ENCODE peak calls at places on chromosomes 4 and X, in five cellular contexts. G is A549, B is K562, W is HepG2, R is GM12878. N is an unnamed sample.

GRCh38 chr4:6336166-6336565 is 66.5 kb downstream of the WFS1 start:
- DNase-seq in G (no peak), B (no peak), W (no peak), R (no peak), N (no peak)

GRCh38 chr4:172134536-172134935 is 321.3 kb downstream of the GALNTL6 start:
- DNase-seq in G (no peak), B (no peak), W (no peak), R (no peak), N (no peak)

GRCh38 chr4:10107111-10108091 is 9.2 kb downstream of the WDR1 start:
- DNase-seq in G (no peak), B (no peak), W (no peak), R (no peak), N (peak; percentile 28)

GRCh38 chr4:62051332-62051731 is 851.2 kb downstream of the ADGRL3 start:
- DNase-seq in G (no peak), B (no peak), W (no peak), R (no peak), N (no peak)

GRCh38 chr4:101871962-101872676 is 81.6 kb downstream of the BANK1 start:
- DNase-seq in G (no peak), B (no peak), W (no peak), R (no peak), N (no peak)

GRCh38 chr4:85808104-85808503 is 333.2 kb downstream of the ARHGAP24 start:
- DNase-seq in G (no peak), B (no peak), W (no peak), R (no peak), N (no peak)

GRCh38 chrX:85836868-85837267 is 210.5 kb downstream of the CHM start:
- DNase-seq in G (no peak), B (no peak), W (no peak), R (no peak), N (peak; percentile 23)

GRCh38 chrX:102745513-102746133 is 25.1 kb downstream of the GPRASP3 start:
- DNase-seq in G (no peak), B (no peak), W (no peak), R (no peak), N (no peak)

GRCh38 chrX:131677655-131678628 is 134.1 kb downstream of the OR13H1 start:
- DNase-seq in G (peak; percentile 38), B (peak; percentile 69), W (peak; percentile 18), R (no peak), N (peak; percentile 3)

GRCh38 chrX:134181261-134181660 is 55.7 kb upstream of the CCDC160 start:
- DNase-seq in G (no peak), B (no peak), W (no peak), R (no peak), N (no peak)

GRCh38 chr4:575281-576141 is 584 bp downstream of the TMEM271 start:
- DNase-seq in G (no peak), B (no peak), W (no peak), R (no peak), N (peak; percentile 44)

GRCh38 chr4:577499-578450 is 1.7 kb upstream of the TMEM271 start:
- DNase-seq in G (no peak), B (no peak), W (peak; percentile 18), R (no peak), N (no peak)

GRCh38 chr4:574346-575161 is 1.5 kb downstream of the TMEM271 start:
- DNase-seq in G (no peak), B (no peak), W (no peak), R (no peak), N (no peak)

GRCh38 chr4:576991-577498 is 950 bp upstream of the TMEM271 start:
- DNase-seq in G (no peak), B (no peak), W (no peak), R (no peak), N (no peak)

DNA sequence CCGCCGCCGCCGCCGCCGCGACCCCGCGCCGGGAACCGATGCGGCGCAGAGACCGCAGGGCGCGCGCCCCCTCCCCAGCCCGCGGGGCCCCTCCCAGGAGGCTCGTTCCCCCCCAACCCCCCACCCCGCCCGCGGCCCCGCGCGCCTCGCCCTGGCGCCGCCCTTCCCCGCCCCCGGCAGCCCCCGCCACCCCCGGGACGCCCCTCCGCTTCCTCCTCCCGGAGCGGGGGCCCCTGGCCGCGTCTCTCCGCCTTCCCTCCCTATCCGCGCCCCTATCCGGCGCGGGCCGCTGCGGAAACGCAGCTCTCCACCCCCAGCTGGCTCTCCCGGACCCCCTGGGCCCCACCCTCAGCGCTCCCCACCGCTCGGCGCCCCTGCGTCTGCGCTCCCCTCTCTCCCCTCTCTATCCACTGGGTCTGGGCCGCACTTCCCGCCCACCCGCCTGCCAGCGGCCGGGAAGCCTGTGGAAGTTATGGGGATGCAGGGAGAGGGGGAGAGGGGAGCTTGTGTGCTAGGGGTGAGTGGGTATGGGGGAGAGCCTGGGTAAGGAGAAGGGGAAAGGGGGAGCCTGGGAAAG is at the start of gene TMEM271:
- DNase-seq in G (no peak), B (no peak), W (no peak), R (no peak), N (no peak)
- TF ChIP-seq SMC3 in G (no peak), B (no peak), W (no peak), R (no peak), N (no peak)

GRCh38 chr4:130563185-130563890 is 1467.4 kb downstream of the C4orf33 start:
- DNase-seq in G (peak; percentile 70), B (no peak), W (peak; percentile 8), R (no peak), N (peak; percentile 72)
- TF ChIP-seq BHLHE40 in G (no peak), B (no peak), W (no peak), R (no peak), N (peak; percentile 54)

GRCh38 chr4:147816382-147817254 is 84.7 kb downstream of the ARHGAP10 start:
- DNase-seq in G (no peak), B (no peak), W (no peak), R (no peak), N (no peak)

GRCh38 chr4:147814334-147814733 is 82.4 kb downstream of the ARHGAP10 start:
- DNase-seq in G (no peak), B (no peak), W (no peak), R (no peak), N (no peak)

GRCh38 chr4:147811878-147812277 is 80.0 kb downstream of the ARHGAP10 start:
- DNase-seq in G (no peak), B (no peak), W (no peak), R (no peak), N (no peak)

GRCh38 chr4:147813107-147813773 is 81.4 kb downstream of the ARHGAP10 start:
- DNase-seq in G (no peak), B (no peak), W (no peak), R (no peak), N (no peak)

GRCh38 chr4:147815741-147816140 is 83.9 kb downstream of the ARHGAP10 start:
- DNase-seq in G (no peak), B (no peak), W (no peak), R (no peak), N (no peak)
- TF ChIP-seq SMC3 in G (no peak), B (no peak), W (no peak), R (no peak), N (no peak)

GRCh38 chr4:111994392-111994791 is 150.9 kb upstream of the FAM241A start:
- DNase-seq in G (no peak), B (no peak), W (no peak), R (no peak), N (no peak)

GRCh38 chr4:111989817-111990216 is 155.4 kb upstream of the FAM241A start:
- DNase-seq in G (no peak), B (no peak), W (no peak), R (no peak), N (no peak)

GRCh38 chr4:111991797-111992196 is 153.5 kb upstream of the FAM241A start:
- DNase-seq in G (peak; percentile 56), B (no peak), W (no peak), R (peak; percentile 13), N (peak; percentile 53)

GRCh38 chr4:111991163-111991562 is 154.1 kb upstream of the FAM241A start:
- DNase-seq in G (no peak), B (no peak), W (no peak), R (peak; percentile 61), N (no peak)

GRCh38 chr4:111992604-111993151 is 152.6 kb upstream of the FAM241A start:
- DNase-seq in G (no peak), B (no peak), W (no peak), R (no peak), N (no peak)
- TF ChIP-seq BHLHE40 in G (no peak), B (no peak), W (no peak), R (no peak), N (no peak)

DNA sequence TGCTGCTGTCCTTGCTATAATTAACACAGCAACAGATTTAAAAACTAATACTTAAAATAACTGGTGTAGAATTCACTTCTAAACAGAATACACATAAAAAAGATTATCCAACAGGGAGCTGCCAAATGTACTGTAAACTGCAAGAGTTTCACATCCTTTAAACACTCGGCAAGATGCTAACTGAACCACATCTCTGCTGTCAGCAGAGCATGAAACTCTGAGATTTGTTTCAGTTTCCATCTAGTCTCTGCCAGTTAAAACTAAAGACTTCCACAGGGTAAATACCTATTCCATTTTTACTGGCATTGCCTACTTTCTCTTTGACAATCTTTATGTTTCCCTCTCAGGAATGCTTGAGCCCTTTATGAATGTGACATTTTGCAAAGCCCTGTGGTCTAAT is 127.7 kb downstream of the SLC7A11 start:
- DNase-seq in G (no peak), B (no peak), W (no peak), R (peak; percentile 45), N (peak; percentile 13)
- TF ChIP-seq SMC3 in G (no peak), B (no peak), W (no peak), R (no peak), N (no peak)